ENCODE peak calls at places on chromosome 3, in eight cellular contexts. Y, Q, T, S, L, U, W and O are unnamed samples.

GRCh38 chr3:143465638-143466037 is 346.1 kb downstream of the CHST2 start:
- DNase-seq in Y (no peak), Q (no peak), T (no peak), S (no peak), L (no peak), U (no peak), W (peak; percentile 31), O (no peak)

GRCh38 chr3:58490860-58491501 is 915 bp upstream of the KCTD6 start:
- DNase-seq in Y (no peak), Q (no peak), T (no peak), S (peak; percentile 24), L (no peak), U (no peak), W (no peak), O (no peak)

GRCh38 chr3:71066849-71067261 is 516.7 kb downstream of the FOXP1 start:
- DNase-seq in Y (no peak), Q (no peak), T (peak; percentile 31), S (peak; percentile 39), L (peak; percentile 44), U (no peak), W (peak; percentile 48), O (no peak)

GRCh38 chr3:181613191-181613590 is 98.5 kb upstream of the SOX2 start:
- DNase-seq in Y (no peak), Q (no peak), T (no peak), S (no peak), L (no peak), U (no peak), W (no peak), O (no peak)

GRCh38 chr3:46742992-46743391 is 25.3 kb upstream of the PRSS50 start:
- DNase-seq in Y (no peak), Q (no peak), T (no peak), S (no peak), L (no peak), U (no peak), W (no peak), O (no peak)

GRCh38 chr3:157999246-157999645 is 107.0 kb downstream of the SHOX2 start:
- DNase-seq in Y (no peak), Q (no peak), T (no peak), S (no peak), L (no peak), U (no peak), W (peak; percentile 55), O (no peak)

GRCh38 chr3:14590594-14590993 is 50.5 kb upstream of the GRIP2 start:
- DNase-seq in Y (no peak), Q (no peak), T (no peak), S (no peak), L (no peak), U (no peak), W (no peak), O (no peak)

GRCh38 chr3:72444642-72445223 is 403.5 kb downstream of the SHQ1 start:
- DNase-seq in Y (no peak), Q (no peak), T (no peak), S (no peak), L (peak; percentile 74), U (no peak), W (no peak), O (no peak)

GRCh38 chr3:26437678-26438077 is 184.9 kb upstream of the LRRC3B start:
- DNase-seq in Y (no peak), Q (no peak), T (no peak), S (no peak), L (no peak), U (no peak), W (peak; percentile 2), O (peak; percentile 77)

GRCh38 chr3:98805571-98805970 is 42.4 kb downstream of the ST3GAL6 start:
- DNase-seq in Y (no peak), Q (no peak), T (no peak), S (no peak), L (no peak), U (no peak), W (no peak), O (no peak)

GRCh38 chr3:129036234-129037092 is 24.1 kb upstream of the GP9 start:
- DNase-seq in Y (no peak), Q (no peak), T (no peak), S (no peak), L (no peak), U (no peak), W (no peak), O (no peak)
- H3K27me3 ChIP-seq in Y (no peaks in the 10 kb centered on the region), Q (no peaks in the 10 kb centered on the region), T (peaks cover 3% of the 10 kb centered on the region), S (peaks cover 17% of the 10 kb centered on the region), L (no peaks in the 10 kb centered on the region), U (no peaks in the 10 kb centered on the region), W (no peaks in the 10 kb centered on the region), O (peaks cover 37% of the 10 kb centered on the region)

GRCh38 chr3:184355261-184356012 is 6.0 kb downstream of the CLCN2 start:
- DNase-seq in Y (no peak), Q (no peak), T (no peak), S (no peak), L (no peak), U (no peak), W (no peak), O (no peak)
- H3K4me3 ChIP-seq in Y (no peak overlapping the region), Q (no peak overlapping the region), T (no peak overlapping the region), S (no peak overlapping the region), L (no peak overlapping the region), U (no peak overlapping the region), W (no peak overlapping the region), O (no peak overlapping the region)

DNA sequence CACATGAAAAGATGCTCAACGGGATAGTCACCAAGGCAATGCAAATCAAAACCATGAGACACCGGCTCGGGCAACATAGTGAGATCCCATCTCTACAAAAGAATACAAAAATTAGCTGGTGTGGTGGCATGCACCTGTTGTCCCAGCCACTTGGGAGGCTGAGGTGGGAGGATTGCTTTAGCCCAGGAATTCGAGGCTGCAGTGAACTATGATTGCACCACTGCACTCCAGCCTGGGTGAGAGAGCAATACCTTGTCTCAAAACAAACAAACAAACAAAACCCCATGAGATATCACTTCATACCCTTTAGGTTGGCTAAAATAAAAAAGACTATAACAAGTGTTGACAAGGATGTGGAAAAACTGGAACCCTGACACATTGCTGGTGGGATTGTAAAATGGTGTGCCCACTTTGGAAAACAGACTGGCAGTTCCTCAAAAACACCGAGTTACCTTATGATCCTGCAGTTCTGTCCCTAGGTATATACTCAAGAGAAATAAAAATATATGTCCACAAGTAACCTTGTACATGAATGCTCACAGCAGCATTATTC is 3.8 kb upstream of the PPARG start:
- DNase-seq in Y (no peak), Q (no peak), T (no peak), S (no peak), L (no peak), U (no peak), W (no peak), O (no peak)
- H3K27me3 ChIP-seq in Y (no peaks in the 10 kb centered on the region), Q (no peaks in the 10 kb centered on the region), T (no peaks in the 10 kb centered on the region), S (peaks cover 35% of the 10 kb centered on the region), L (peaks cover 26% of the 10 kb centered on the region), U (peaks cover 26% of the 10 kb centered on the region), W (no peaks in the 10 kb centered on the region), O (no peaks in the 10 kb centered on the region)

GRCh38 chr3:108012304-108012703 is 78.5 kb downstream of the CD47 start:
- DNase-seq in Y (no peak), Q (no peak), T (no peak), S (no peak), L (no peak), U (no peak), W (no peak), O (no peak)

GRCh38 chr3:108008931-108009635 is 81.7 kb downstream of the CD47 start:
- DNase-seq in Y (no peak), Q (no peak), T (no peak), S (no peak), L (no peak), U (no peak), W (no peak), O (peak; percentile 61)

GRCh38 chr3:108013141-108014055 is 77.4 kb downstream of the CD47 start:
- DNase-seq in Y (no peak), Q (no peak), T (no peak), S (no peak), L (no peak), U (no peak), W (no peak), O (no peak)

GRCh38 chr3:108014943-108015342 is 75.9 kb downstream of the CD47 start:
- DNase-seq in Y (no peak), Q (no peak), T (no peak), S (no peak), L (no peak), U (no peak), W (no peak), O (no peak)

DNA sequence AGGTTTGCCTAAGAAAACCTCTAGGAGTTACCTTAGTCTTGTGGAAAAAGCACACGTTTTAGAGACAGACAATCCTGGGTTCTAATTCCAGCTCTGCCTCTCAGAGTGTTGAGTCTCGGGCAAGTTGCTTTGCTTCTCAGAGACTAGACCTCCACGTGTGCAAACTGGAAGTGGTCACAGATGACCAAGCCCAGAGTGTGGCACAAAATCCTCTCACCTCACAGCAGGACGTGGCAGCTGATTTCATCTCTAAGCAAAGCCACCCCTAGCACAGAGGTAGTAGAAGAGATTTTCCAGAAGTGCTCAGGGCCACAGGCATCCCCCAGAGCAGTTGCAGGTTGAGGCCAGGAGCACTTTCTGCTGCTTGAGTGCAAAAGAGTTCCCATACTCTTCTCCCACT is 79.2 kb downstream of the CD47 start:
- DNase-seq in Y (no peak), Q (no peak), T (no peak), S (no peak), L (no peak), U (no peak), W (no peak), O (no peak)
- H3K4me3 ChIP-seq in Y (no peak overlapping the region), Q (no peak overlapping the region), T (no peak overlapping the region), S (no peak overlapping the region), L (no peak overlapping the region), U (no peak overlapping the region), W (no peak overlapping the region), O (no peak overlapping the region)

DNA sequence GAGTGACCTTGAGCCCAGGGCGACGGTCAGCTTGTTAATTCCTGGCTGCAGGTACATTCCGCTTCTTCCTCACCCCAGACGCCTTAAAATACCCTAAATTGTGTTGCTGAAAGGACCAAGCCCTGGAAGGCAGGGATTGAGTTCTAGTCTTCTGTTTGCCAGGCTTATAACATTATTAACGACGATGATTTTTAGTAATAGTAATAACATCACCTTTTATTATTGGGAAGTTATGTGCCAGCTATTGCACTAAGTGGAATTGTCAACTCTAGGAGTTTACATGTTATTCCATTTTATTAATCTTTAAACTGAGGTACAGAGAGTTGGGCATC is 409 bp downstream of the OXNAD1 start:
- DNase-seq in Y (no peak), Q (no peak), T (no peak), S (no peak), L (no peak), U (no peak), W (no peak), O (no peak)
- H3K27me3 ChIP-seq in Y (no peaks in the 10 kb centered on the region), Q (no peaks in the 10 kb centered on the region), T (no peaks in the 10 kb centered on the region), S (no peaks in the 10 kb centered on the region), L (no peaks in the 10 kb centered on the region), U (no peaks in the 10 kb centered on the region), W (no peaks in the 10 kb centered on the region), O (no peaks in the 10 kb centered on the region)

DNA sequence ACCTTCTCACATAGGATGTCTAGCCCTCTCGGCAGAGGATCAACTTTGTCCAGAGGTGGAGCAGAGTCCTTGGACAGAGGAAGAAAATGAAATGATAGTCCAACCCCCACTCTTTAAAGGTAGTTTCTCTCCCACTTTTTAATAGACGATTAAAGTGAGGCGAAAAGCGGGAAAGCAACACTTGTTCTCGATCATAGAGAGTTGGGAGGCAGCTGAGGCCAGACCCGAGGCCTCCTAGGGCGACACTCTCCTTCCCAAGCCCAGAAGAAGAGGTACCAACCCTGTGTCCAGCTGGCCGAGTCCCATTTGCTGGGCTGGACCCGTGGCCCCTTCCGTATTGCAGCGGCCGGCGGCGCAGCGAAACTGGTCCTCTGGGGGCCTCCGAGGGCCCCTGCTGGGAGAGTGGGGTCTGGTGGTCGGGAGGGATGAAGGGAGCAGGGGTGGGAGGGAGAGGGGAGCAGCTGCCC is 2.3 kb downstream of the WNT5A start:
- DNase-seq in Y (no peak), Q (no peak), T (no peak), S (no peak), L (no peak), U (no peak), W (peak; percentile 12), O (no peak)
- H3K4me3 ChIP-seq in Y (no peak overlapping the region), Q (peak overlapping the region; percentile 66), T (no peak overlapping the region), S (peak overlapping the region; percentile 71), L (no peak overlapping the region), U (peak overlapping the region; percentile 61), W (peak overlapping the region; percentile 90), O (peak overlapping the region; percentile 70)